ENCODE peak calls at places on chromosomes 12 and 14, in seven cellular contexts. M is HCT116; N is AG10803; I is CD4-positive, CD25-positive, alpha-beta regulatory T cell; T is epithelial cell of proximal tubule; Y is upper lobe of right lung; Z is Peyer's patch. Q is an unnamed sample.
A peak's percentile ranks its signal among the peaks of the same experiment; 100 is the strongest.

GRCh38 chr14:90676859-90677258 is 139.4 kb downstream of the TTC7B start:
- DNase-seq in M (no peak), N (peak; percentile 18), I (no peak), T (no peak), Y (no peak), Z (no peak), Q (no peak)

GRCh38 chr12:12720637-12721250 is 3.6 kb downstream of the CDKN1B start:
- DNase-seq in M (no peak), N (no peak), I (no peak), T (no peak), Y (no peak), Z (no peak), Q (no peak)

GRCh38 chr14:106802413-106803364 is 1276.3 kb downstream of the TMEM121 start:
- DNase-seq in M (no peak), N (no peak), I (no peak), T (no peak), Y (no peak), Z (no peak), Q (no peak)

GRCh38 chr12:4037747-4038312 is 164.6 kb upstream of the PARP11 start:
- DNase-seq in M (no peak), N (peak; percentile 40), I (no peak), T (no peak), Y (no peak), Z (peak; percentile 68), Q (peak; percentile 35)

GRCh38 chr12:82474798-82475184 is 116.5 kb downstream of the METTL25 start:
- DNase-seq in M (no peak), N (peak; percentile 10), I (no peak), T (no peak), Y (no peak), Z (no peak), Q (no peak)

GRCh38 chr12:13471471-13471870 is 274.9 kb downstream of the EMP1 start:
- DNase-seq in M (no peak), N (no peak), I (no peak), T (no peak), Y (no peak), Z (no peak), Q (no peak)

GRCh38 chr14:51219473-51220448 is 20.3 kb upstream of the TMX1 start:
- DNase-seq in M (no peak), N (peak; percentile 52), I (no peak), T (no peak), Y (no peak), Z (no peak), Q (no peak)

GRCh38 chr14:40221428-40221827 is 789.2 kb upstream of the FBXO33 start:
- DNase-seq in M (no peak), N (no peak), I (no peak), T (no peak), Y (no peak), Z (no peak), Q (no peak)

GRCh38 chr12:2637371-2637770 is 157.4 kb upstream of the FKBP4 start:
- DNase-seq in M (no peak), N (no peak), I (no peak), T (no peak), Y (no peak), Z (no peak), Q (no peak)

GRCh38 chr14:51554339-51554920 is 97.3 kb upstream of the FRMD6 start:
- DNase-seq in M (no peak), N (peak; percentile 97), I (no peak), T (peak; percentile 74), Y (no peak), Z (no peak), Q (no peak)

GRCh38 chr14:53953828-53954550 is 2.6 kb downstream of the BMP4 start:
- DNase-seq in M (no peak), N (peak; percentile 15), I (no peak), T (no peak), Y (peak; percentile 77), Z (peak; percentile 56), Q (no peak)

GRCh38 chr14:103607822-103608221 is 21.2 kb upstream of the KLC1 start:
- DNase-seq in M (no peak), N (no peak), I (no peak), T (no peak), Y (no peak), Z (no peak), Q (no peak)

GRCh38 chr14:61475316-61475715 is 153.9 kb downstream of the PRKCH start:
- DNase-seq in M (peak; percentile 56), N (peak; percentile 81), I (peak; percentile 50), T (no peak), Y (no peak), Z (no peak), Q (no peak)

GRCh38 chr14:68961781-68962584 is 17.1 kb downstream of the ACTN1 start:
- DNase-seq in M (no peak), N (no peak), I (no peak), T (no peak), Y (no peak), Z (no peak), Q (no peak)
- H3K4me3 ChIP-seq in M (no peak overlapping the region), N (no peak overlapping the region), I (no peak overlapping the region), T (no peak overlapping the region), Y (no peak overlapping the region), Z (no peak overlapping the region), Q (no peak overlapping the region)

GRCh38 chr14:71169861-71170260 is 262.6 kb downstream of the PCNX1 start:
- DNase-seq in M (no peak), N (no peak), I (no peak), T (no peak), Y (no peak), Z (no peak), Q (no peak)

GRCh38 chr14:71166434-71166833 is 259.2 kb downstream of the PCNX1 start:
- DNase-seq in M (peak; percentile 8), N (peak; percentile 83), I (no peak), T (peak; percentile 70), Y (no peak), Z (no peak), Q (no peak)

GRCh38 chr14:71165650-71166049 is 258.4 kb downstream of the PCNX1 start:
- DNase-seq in M (no peak), N (peak; percentile 17), I (no peak), T (no peak), Y (no peak), Z (no peak), Q (no peak)

GRCh38 chr14:71169028-71169427 is 261.8 kb downstream of the PCNX1 start:
- DNase-seq in M (no peak), N (no peak), I (no peak), T (no peak), Y (no peak), Z (no peak), Q (no peak)

GRCh38 chr14:71168564-71168963 is 261.3 kb downstream of the PCNX1 start:
- DNase-seq in M (no peak), N (no peak), I (no peak), T (no peak), Y (no peak), Z (no peak), Q (no peak)
- H3K4me3 ChIP-seq in M (no peak overlapping the region), N (no peak overlapping the region), I (peak overlapping the region; percentile 32), T (no peak overlapping the region), Y (no peak overlapping the region), Z (no peak overlapping the region), Q (no peak overlapping the region)

GRCh38 chr12:57485695-57486094 is 2.2 kb upstream of the MARS1 start:
- DNase-seq in M (no peak), N (no peak), I (no peak), T (no peak), Y (no peak), Z (no peak), Q (no peak)

GRCh38 chr12:57488397-57489156 is 709 bp downstream of the MARS1 start:
- DNase-seq in M (no peak), N (no peak), I (no peak), T (no peak), Y (no peak), Z (no peak), Q (no peak)

GRCh38 chr12:57487597-57488396 is at the start of gene MARS1:
- DNase-seq in M (peak; percentile 94), N (peak; percentile 96), I (peak; percentile 94), T (peak; percentile 71), Y (peak; percentile 97), Z (peak; percentile 98), Q (peak; percentile 96)

GRCh38 chr12:57489157-57489641 is 1.3 kb downstream of the MARS1 start:
- DNase-seq in M (no peak), N (peak; percentile 26), I (no peak), T (no peak), Y (no peak), Z (no peak), Q (no peak)

DNA sequence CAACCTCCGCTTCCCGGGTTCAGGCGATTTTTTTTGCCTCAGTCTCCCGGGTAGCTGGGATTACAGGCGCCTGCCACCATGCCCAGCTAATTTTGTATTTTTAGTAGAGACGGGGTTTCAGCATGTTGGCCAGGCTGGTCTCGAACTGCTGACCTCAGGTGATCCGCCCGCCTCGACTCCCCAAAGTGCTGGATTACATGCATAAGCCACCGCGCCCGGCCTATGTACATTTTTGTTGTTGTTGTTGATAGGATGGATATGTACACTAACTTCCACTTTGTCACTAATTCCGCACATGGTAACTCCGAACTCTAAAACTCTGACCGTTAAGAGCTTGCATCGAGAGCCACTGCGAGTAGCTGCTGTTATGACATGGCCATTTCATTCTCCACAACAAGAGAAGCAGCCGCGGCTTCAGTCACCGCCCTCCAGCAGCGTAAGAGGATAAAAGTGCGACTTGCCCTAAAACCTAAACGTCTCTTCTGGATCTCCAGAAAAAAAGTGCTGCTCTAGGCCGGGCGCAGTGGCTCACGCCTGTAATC is 742 bp upstream of the MARS1 start:
- DNase-seq in M (no peak), N (no peak), I (no peak), T (no peak), Y (no peak), Z (no peak), Q (no peak)
- H3K4me3 ChIP-seq in M (peak overlapping the region; percentile 23), N (no peak overlapping the region), I (no peak overlapping the region), T (peak overlapping the region; percentile 72), Y (peak overlapping the region; percentile 87), Z (peak overlapping the region; percentile 69), Q (peak overlapping the region; percentile 95)

GRCh38 chr14:95300697-95301526 is 18.8 kb downstream of the CLMN start:
- DNase-seq in M (no peak), N (no peak), I (no peak), T (no peak), Y (no peak), Z (no peak), Q (no peak)
- H3K4me3 ChIP-seq in M (no peak overlapping the region), N (no peak overlapping the region), I (no peak overlapping the region), T (no peak overlapping the region), Y (no peak overlapping the region), Z (no peak overlapping the region), Q (no peak overlapping the region)

GRCh38 chr12:42550815-42551214 is 38.7 kb downstream of the PRICKLE1 start:
- DNase-seq in M (no peak), N (no peak), I (no peak), T (no peak), Y (no peak), Z (no peak), Q (no peak)

GRCh38 chr12:42557586-42558172 is 31.9 kb downstream of the PRICKLE1 start:
- DNase-seq in M (no peak), N (no peak), I (no peak), T (no peak), Y (no peak), Z (no peak), Q (no peak)

GRCh38 chr12:42556917-42557316 is 32.6 kb downstream of the PRICKLE1 start:
- DNase-seq in M (no peak), N (no peak), I (no peak), T (no peak), Y (no peak), Z (no peak), Q (no peak)

DNA sequence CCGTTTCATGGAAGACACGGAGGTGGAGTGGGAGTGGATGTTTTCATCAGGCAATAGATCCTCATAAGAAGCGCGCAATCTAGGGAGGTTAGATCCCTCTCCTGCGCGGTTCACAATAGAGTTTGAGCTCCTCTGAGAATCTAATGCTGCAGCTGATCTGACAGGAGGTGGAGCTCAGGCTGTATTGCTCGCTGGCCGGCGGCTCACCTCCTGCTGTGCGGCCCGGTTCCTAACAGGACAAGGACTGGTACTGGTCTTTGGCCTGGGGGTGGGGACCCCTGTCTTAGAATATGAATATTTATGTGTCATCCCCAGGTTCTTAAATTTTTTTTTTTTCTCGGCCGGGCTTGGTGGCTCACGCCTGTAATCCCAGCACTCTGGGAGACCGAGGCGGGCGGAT is 36.7 kb downstream of the PRICKLE1 start:
- DNase-seq in M (no peak), N (no peak), I (no peak), T (no peak), Y (no peak), Z (no peak), Q (no peak)
- H3K4me3 ChIP-seq in M (no peak overlapping the region), N (no peak overlapping the region), I (no peak overlapping the region), T (no peak overlapping the region), Y (no peak overlapping the region), Z (no peak overlapping the region), Q (no peak overlapping the region)

Q was measured in stomach.